ENCODE peak calls at places on chromosome 1, in eight cellular contexts. One of them, this sample, is unnamed.

GRCh38 chr1:202615501-202616354 is 94.5 kb downstream of the SYT2 start:
- DNase-seq in GM13976: peak
- DNase-seq in AG10803: peak
- DNase-seq in stimulated activated CD4-positive, alpha-beta T cell treated with anti-CD3 and anti-CD28 coated beads, Interleukin-4, amount 100 ng/mL, for 4 hours: no peak
- DNase-seq in AG08396: no peak
- DNase-seq in cardiac fibroblast: peak
- DNase-seq in kidney tubule cell: peak
- DNase-seq in NB4: peak
- DNase-seq in this sample: peak

GRCh38 chr1:24609949-24610517 is 33.1 kb upstream of the SRRM1 start:
- DNase-seq in GM13976: no peak
- DNase-seq in NB4: no peak
- DNase-seq in stimulated activated CD4-positive, alpha-beta T cell treated with anti-CD3 and anti-CD28 coated beads, Interleukin-4, amount 100 ng/mL, for 4 hours: no peak
- DNase-seq in kidney tubule cell: no peak
- DNase-seq in AG10803: no peak
- DNase-seq in cardiac fibroblast: no peak
- DNase-seq in AG08396: no peak
- DNase-seq in this sample: no peak

GRCh38 chr1:241749924-241750695 is 97.9 kb upstream of the EXO1 start:
- DNase-seq in GM13976: no peak
- DNase-seq in AG08396: no peak
- DNase-seq in cardiac fibroblast: peak
- DNase-seq in kidney tubule cell: peak
- DNase-seq in NB4: no peak
- DNase-seq in stimulated activated CD4-positive, alpha-beta T cell treated with anti-CD3 and anti-CD28 coated beads, Interleukin-4, amount 100 ng/mL, for 4 hours: no peak
- DNase-seq in AG10803: no peak
- DNase-seq in this sample: no peak

GRCh38 chr1:53583021-53583902 is 124.1 kb downstream of the DMRTB1 start:
- DNase-seq in stimulated activated CD4-positive, alpha-beta T cell treated with anti-CD3 and anti-CD28 coated beads, Interleukin-4, amount 100 ng/mL, for 4 hours: no peak
- DNase-seq in GM13976: no peak
- DNase-seq in kidney tubule cell: no peak
- DNase-seq in AG08396: no peak
- DNase-seq in NB4: no peak
- DNase-seq in cardiac fibroblast: no peak
- DNase-seq in AG10803: peak
- DNase-seq in this sample: no peak

GRCh38 chr1:184156521-184157395 is 105.2 kb downstream of the TSEN15 start:
- DNase-seq in stimulated activated CD4-positive, alpha-beta T cell treated with anti-CD3 and anti-CD28 coated beads, Interleukin-4, amount 100 ng/mL, for 4 hours: no peak
- DNase-seq in kidney tubule cell: peak
- DNase-seq in AG10803: no peak
- DNase-seq in GM13976: no peak
- DNase-seq in cardiac fibroblast: no peak
- DNase-seq in NB4: no peak
- DNase-seq in AG08396: no peak
- DNase-seq in this sample: peak

GRCh38 chr1:145707183-145707867 is at the start of gene PDZK1:
- DNase-seq in kidney tubule cell: peak
- DNase-seq in GM13976: no peak
- DNase-seq in NB4: no peak
- DNase-seq in AG08396: no peak
- DNase-seq in AG10803: no peak
- DNase-seq in stimulated activated CD4-positive, alpha-beta T cell treated with anti-CD3 and anti-CD28 coated beads, Interleukin-4, amount 100 ng/mL, for 4 hours: no peak
- DNase-seq in cardiac fibroblast: no peak
- DNase-seq in this sample: no peak

GRCh38 chr1:150320667-150320978 is 710 bp upstream of the PRPF3 start:
- DNase-seq in AG08396: no peak
- DNase-seq in cardiac fibroblast: peak
- DNase-seq in AG10803: no peak
- DNase-seq in GM13976: no peak
- DNase-seq in kidney tubule cell: no peak
- DNase-seq in stimulated activated CD4-positive, alpha-beta T cell treated with anti-CD3 and anti-CD28 coated beads, Interleukin-4, amount 100 ng/mL, for 4 hours: no peak
- DNase-seq in NB4: no peak
- DNase-seq in this sample: no peak

GRCh38 chr1:32116531-32116930 is 8.7 kb downstream of the KPNA6 start:
- DNase-seq in NB4: no peak
- DNase-seq in AG10803: peak
- DNase-seq in stimulated activated CD4-positive, alpha-beta T cell treated with anti-CD3 and anti-CD28 coated beads, Interleukin-4, amount 100 ng/mL, for 4 hours: no peak
- DNase-seq in GM13976: no peak
- DNase-seq in kidney tubule cell: peak
- DNase-seq in AG08396: no peak
- DNase-seq in cardiac fibroblast: peak
- DNase-seq in this sample: no peak

GRCh38 chr1:209080170-209080781 is 503.2 kb upstream of the CAMK1G start:
- DNase-seq in AG10803: peak
- DNase-seq in kidney tubule cell: peak
- DNase-seq in AG08396: peak
- DNase-seq in GM13976: no peak
- DNase-seq in cardiac fibroblast: no peak
- DNase-seq in NB4: no peak
- DNase-seq in stimulated activated CD4-positive, alpha-beta T cell treated with anti-CD3 and anti-CD28 coated beads, Interleukin-4, amount 100 ng/mL, for 4 hours: no peak
- DNase-seq in this sample: peak

GRCh38 chr1:110673805-110674336 is 869 bp downstream of the KCNA3 start:
- DNase-seq in AG08396: no peak
- DNase-seq in AG10803: no peak
- DNase-seq in NB4: no peak
- DNase-seq in GM13976: peak
- DNase-seq in cardiac fibroblast: no peak
- DNase-seq in kidney tubule cell: no peak
- DNase-seq in stimulated activated CD4-positive, alpha-beta T cell treated with anti-CD3 and anti-CD28 coated beads, Interleukin-4, amount 100 ng/mL, for 4 hours: peak
- DNase-seq in this sample: no peak

GRCh38 chr1:51564124-51564523 is 45.1 kb upstream of the EPS15 start:
- DNase-seq in AG08396: peak
- DNase-seq in GM13976: peak
- DNase-seq in NB4: peak
- DNase-seq in stimulated activated CD4-positive, alpha-beta T cell treated with anti-CD3 and anti-CD28 coated beads, Interleukin-4, amount 100 ng/mL, for 4 hours: no peak
- DNase-seq in AG10803: peak
- DNase-seq in cardiac fibroblast: peak
- DNase-seq in kidney tubule cell: peak
- DNase-seq in this sample: no peak

GRCh38 chr1:9821710-9822109 is 2.1 kb downstream of the CLSTN1 start:
- DNase-seq in kidney tubule cell: no peak
- DNase-seq in stimulated activated CD4-positive, alpha-beta T cell treated with anti-CD3 and anti-CD28 coated beads, Interleukin-4, amount 100 ng/mL, for 4 hours: no peak
- DNase-seq in GM13976: no peak
- DNase-seq in cardiac fibroblast: no peak
- DNase-seq in NB4: no peak
- DNase-seq in AG10803: no peak
- DNase-seq in AG08396: no peak
- DNase-seq in this sample: no peak